ENCODE peak calls at places on chromosomes 7 and 10, in four cellular contexts. One of them, this sample, is unnamed.

GRCh38 chr10:45470098-45471012 is 96.3 kb downstream of the ALOX5 start:
- DNase-seq in endothelial cell: no peak
- DNase-seq in uterus: no peak
- DNase-seq in stromal cell of bone marrow: peak
- DNase-seq in this sample: no peak

GRCh38 chr7:38682602-38683001 is 51.4 kb upstream of the AMPH start:
- DNase-seq in stromal cell of bone marrow: no peak
- DNase-seq in uterus: no peak
- DNase-seq in endothelial cell: no peak
- DNase-seq in this sample: no peak

GRCh38 chr7:40701836-40702551 is 567.2 kb downstream of the SUGCT start:
- DNase-seq in stromal cell of bone marrow: no peak
- DNase-seq in uterus: no peak
- DNase-seq in endothelial cell: no peak
- DNase-seq in this sample: no peak

GRCh38 chr10:105585753-105586152 is 944.7 kb downstream of the SORCS3 start:
- DNase-seq in stromal cell of bone marrow: no peak
- DNase-seq in uterus: no peak
- DNase-seq in endothelial cell: no peak
- DNase-seq in this sample: no peak

GRCh38 chr7:20249924-20250323 is 32.7 kb upstream of the MACC1 start:
- DNase-seq in uterus: no peak
- DNase-seq in stromal cell of bone marrow: no peak
- DNase-seq in endothelial cell: no peak
- DNase-seq in this sample: no peak

GRCh38 chr10:1382711-1383110 is 326.5 kb downstream of the WDR37 start:
- DNase-seq in uterus: no peak
- DNase-seq in endothelial cell: no peak
- DNase-seq in stromal cell of bone marrow: no peak
- DNase-seq in this sample: no peak

GRCh38 chr10:63886281-63887025 is 365.3 kb downstream of the REEP3 start:
- DNase-seq in endothelial cell: no peak
- DNase-seq in uterus: no peak
- DNase-seq in stromal cell of bone marrow: no peak
- DNase-seq in this sample: no peak

GRCh38 chr10:110642980-110643655 is 1.0 kb upstream of the RBM20 start:
- DNase-seq in stromal cell of bone marrow: no peak
- DNase-seq in endothelial cell: peak
- DNase-seq in uterus: no peak
- DNase-seq in this sample: peak

GRCh38 chr7:91573405-91573804 is 307.1 kb downstream of the MTERF1 start:
- DNase-seq in stromal cell of bone marrow: no peak
- DNase-seq in uterus: no peak
- DNase-seq in endothelial cell: no peak
- DNase-seq in this sample: no peak

GRCh38 chr10:88938938-88939337 is 13.6 kb downstream of the ACTA2 start:
- DNase-seq in uterus: no peak
- DNase-seq in stromal cell of bone marrow: no peak
- DNase-seq in endothelial cell: no peak
- DNase-seq in this sample: no peak

GRCh38 chr10:77374189-77374656 is 263.4 kb downstream of the KCNMA1 start:
- DNase-seq in uterus: no peak
- DNase-seq in stromal cell of bone marrow: no peak
- DNase-seq in endothelial cell: no peak
- DNase-seq in this sample: no peak

GRCh38 chr7:135283959-135284638 is 50.5 kb downstream of the STRA8 start:
- DNase-seq in endothelial cell: no peak
- DNase-seq in stromal cell of bone marrow: no peak
- DNase-seq in uterus: no peak
- DNase-seq in this sample: no peak

GRCh38 chr10:117555863-117556262 is 13.3 kb downstream of the EMX2 start:
- DNase-seq in stromal cell of bone marrow: no peak
- DNase-seq in uterus: no peak
- DNase-seq in endothelial cell: no peak
- DNase-seq in this sample: no peak

GRCh38 chr10:62130948-62131347 is 137.7 kb downstream of the RTKN2 start:
- DNase-seq in uterus: no peak
- DNase-seq in endothelial cell: no peak
- DNase-seq in stromal cell of bone marrow: peak
- DNase-seq in this sample: no peak

GRCh38 chr10:1128649-1129048 is 72.5 kb downstream of the WDR37 start:
- DNase-seq in endothelial cell: no peak
- DNase-seq in uterus: no peak
- DNase-seq in stromal cell of bone marrow: no peak
- DNase-seq in this sample: no peak

GRCh38 chr7:118104812-118105441 is 79.0 kb upstream of the LSM8 start:
- DNase-seq in stromal cell of bone marrow: peak
- DNase-seq in endothelial cell: no peak
- DNase-seq in uterus: no peak
- DNase-seq in this sample: no peak

GRCh38 chr7:31056775-31057346 is 4.8 kb downstream of the ADCYAP1R1 start:
- DNase-seq in stromal cell of bone marrow: no peak
- DNase-seq in endothelial cell: no peak
- DNase-seq in uterus: no peak
- DNase-seq in this sample: no peak

GRCh38 chr10:82288461-82288881 is 413.5 kb downstream of the NRG3 start:
- DNase-seq in endothelial cell: no peak
- DNase-seq in uterus: no peak
- DNase-seq in stromal cell of bone marrow: peak
- DNase-seq in this sample: no peak

GRCh38 chr7:91634485-91635177 is 245.9 kb downstream of the MTERF1 start:
- DNase-seq in stromal cell of bone marrow: no peak
- DNase-seq in uterus: no peak
- DNase-seq in endothelial cell: no peak
- DNase-seq in this sample: no peak

This sample was measured in left ventricle myocardium inferior.